ENCODE peak calls at places on chromosomes 12 and 14, in nine cellular contexts. S is activated naive CD8-positive, alpha-beta T cell treated with anti-CD3 and anti-CD28 coated beads, Interleukin-2, amount 50 U/mL, for 24 hours; C is stimulated activated CD8-positive, alpha-beta memory T cell treated with anti-CD3 and anti-CD28 coated beads, Interleukin-12 subunit alpha, Interleukin-12 subunit beta, amount 100 ng/mL, for 4 hours; A is SW 1271; U is naive thymus-derived CD4-positive, alpha-beta T cell; I is Right ventricle myocardium superior; W is SHP77; R is left ventricle myocardium superior; D is ACHN. H is an unnamed sample.

GRCh38 chr12:6915023-6915788 is 826 bp downstream of the ENO2 start:
- DNase-seq in C (no peak), W (no peak), U (no peak), A (no peak), S (no peak), R (no peak), D (peak; percentile 48), I (peak; percentile 42), H (no peak)

GRCh38 chr12:23349550-23349949 is 599.9 kb downstream of the SOX5 start:
- DNase-seq in A (no peak), W (no peak), I (no peak), U (no peak), R (no peak), S (no peak), C (no peak), D (no peak), H (no peak)

GRCh38 chr14:105517096-105517495 is 9.3 kb upstream of the TMEM121 start:
- DNase-seq in I (no peak), C (no peak), D (no peak), W (no peak), A (no peak), R (no peak), U (no peak), S (no peak), H (no peak)

GRCh38 chr14:89866458-89866857 is 88.1 kb downstream of the EFCAB11 start:
- DNase-seq in C (no peak), S (no peak), I (no peak), R (no peak), D (no peak), U (no peak), A (no peak), W (no peak), H (no peak)

GRCh38 chr14:93085916-93086315 is 29.8 kb downstream of the ITPK1 start:
- DNase-seq in C (no peak), A (no peak), S (no peak), I (no peak), D (no peak), R (no peak), W (no peak), U (no peak), H (no peak)

GRCh38 chr12:23964812-23965211 is 15.3 kb upstream of the SOX5 start:
- DNase-seq in R (no peak), W (no peak), C (no peak), U (no peak), D (no peak), S (no peak), I (no peak), A (no peak), H (no peak)

GRCh38 chr14:28776482-28777266 is 10.1 kb downstream of the FOXG1 start:
- DNase-seq in I (no peak), U (no peak), R (no peak), W (no peak), S (no peak), A (no peak), C (no peak), D (no peak), H (no peak)

GRCh38 chr12:116544656-116545055 is 14.5 kb upstream of the MAP1LC3B2 start:
- DNase-seq in W (no peak), A (no peak), S (no peak), C (no peak), D (no peak), U (no peak), I (no peak), R (peak; percentile 38), H (no peak)

GRCh38 chr14:105272623-105273022 is 24.3 kb downstream of the BTBD6 start:
- DNase-seq in A (no peak), S (no peak), W (no peak), I (no peak), D (no peak), U (no peak), C (no peak), R (no peak), H (no peak)

GRCh38 chr12:50338920-50339319 is 55.6 kb upstream of the LIMA1 start:
- DNase-seq in S (no peak), U (no peak), A (no peak), D (no peak), W (no peak), R (no peak), I (no peak), C (no peak), H (no peak)

GRCh38 chr12:108237272-108237671 is 101.8 kb downstream of the CMKLR1 start:
- DNase-seq in U (no peak), R (no peak), I (no peak), A (peak; percentile 45), D (no peak), C (no peak), S (no peak), W (no peak), H (no peak)

H was measured in DMS 273 treated with DMSO at 0.1 percent for 48 hours.